ENCODE peak calls at places on chromosomes 5 and 9, in four cellular contexts. G is uterus, Q is body of pancreas, L is right cardiac atrium. F is an unnamed sample. For H3K4me1, the result is how much of the 10 kb centered on the place peaks cover.

GRCh38 chr5:172553167-172553566 is 87.9 kb upstream of the NEURL1B start:
- DNase-seq in Q (no peak), G (no peak), L (no peak), F (no peak)

GRCh38 chr5:123754903-123755302 is 242.9 kb downstream of the CSNK1G3 start:
- DNase-seq in G (no peak), L (no peak), Q (no peak), F (no peak)

GRCh38 chr9:83238871-83239624 is 176.1 kb upstream of the RASEF start:
- DNase-seq in L (peak), Q (no peak), G (no peak), F (no peak)

GRCh38 chr9:133448487-133448972 is 11.2 kb upstream of the CACFD1 start:
- DNase-seq in Q (no peak), G (no peak), L (no peak), F (no peak)

GRCh38 chr5:17415282-17415681 is 82.7 kb upstream of the TAF11L2 start:
- DNase-seq in Q (no peak), L (no peak), G (no peak), F (no peak)

GRCh38 chr9:127086771-127087170 is 35.7 kb downstream of the ANGPTL2 start:
- DNase-seq in G (peak), Q (no peak), L (no peak), F (no peak)

GRCh38 chr5:141969783-141970741 is 1.2 kb downstream of the RNF14 start:
- DNase-seq in L (no peak), G (no peak), Q (no peak), F (no peak)

GRCh38 chr5:95113489-95113888 is 171.4 kb downstream of the MCTP1 start:
- DNase-seq in G (no peak), Q (no peak), L (no peak), F (no peak)

GRCh38 chr9:72012642-72013041 is 47.8 kb downstream of the C9orf57 start:
- DNase-seq in Q (no peak), L (no peak), G (no peak), F (no peak)

GRCh38 chr9:83432104-83432627 is 106.0 kb downstream of the FRMD3 start:
- DNase-seq in G (peak), L (peak), Q (peak), F (no peak)

GRCh38 chr5:76104027-76104426 is 20.8 kb downstream of the SV2C start:
- DNase-seq in Q (peak), L (no peak), G (no peak), F (no peak)

GRCh38 chr5:33857037-33857436 is 34.8 kb downstream of the ADAMTS12 start:
- DNase-seq in L (no peak), Q (no peak), G (no peak), F (no peak)

GRCh38 chr9:353077-353476 is 138.4 kb downstream of the DOCK8 start:
- DNase-seq in Q (peak), G (no peak), L (no peak), F (no peak)

GRCh38 chr9:4983541-4984165 is 1.4 kb upstream of the JAK2 start:
- DNase-seq in L (no peak), Q (no peak), G (no peak), F (no peak)

GRCh38 chr9:26210338-26210851 is 532.2 kb upstream of the TUSC1 start:
- DNase-seq in L (no peak), G (no peak), Q (no peak), F (no peak)

GRCh38 chr9:132987021-132987620 is 8.6 kb downstream of the GFI1B start:
- DNase-seq in G (no peak), Q (no peak), L (no peak), F (no peak)

GRCh38 chr5:33272288-33272687 is 168.5 kb upstream of the TARS1 start:
- DNase-seq in Q (no peak), L (no peak), G (no peak), F (no peak)

GRCh38 chr9:137804908-137805356 is 72.7 kb upstream of the CACNA1B start:
- DNase-seq in Q (no peak), G (no peak), L (no peak), F (no peak)

GRCh38 chr5:19047277-19047676 is 940.7 kb downstream of the CDH18 start:
- DNase-seq in Q (no peak), G (no peak), L (no peak), F (no peak)

GRCh38 chr9:29211003-29211584 is 1637.8 kb upstream of the C9orf72 start:
- DNase-seq in G (no peak), Q (no peak), L (no peak), F (no peak)

GRCh38 chr5:58317009-58317408 is 142.9 kb downstream of the PLK2 start:
- DNase-seq in G (peak), L (no peak), Q (no peak), F (no peak)
- H3K4me1 ChIP-seq in G (under half), L (under half), Q (under half), F (under half)

DNA sequence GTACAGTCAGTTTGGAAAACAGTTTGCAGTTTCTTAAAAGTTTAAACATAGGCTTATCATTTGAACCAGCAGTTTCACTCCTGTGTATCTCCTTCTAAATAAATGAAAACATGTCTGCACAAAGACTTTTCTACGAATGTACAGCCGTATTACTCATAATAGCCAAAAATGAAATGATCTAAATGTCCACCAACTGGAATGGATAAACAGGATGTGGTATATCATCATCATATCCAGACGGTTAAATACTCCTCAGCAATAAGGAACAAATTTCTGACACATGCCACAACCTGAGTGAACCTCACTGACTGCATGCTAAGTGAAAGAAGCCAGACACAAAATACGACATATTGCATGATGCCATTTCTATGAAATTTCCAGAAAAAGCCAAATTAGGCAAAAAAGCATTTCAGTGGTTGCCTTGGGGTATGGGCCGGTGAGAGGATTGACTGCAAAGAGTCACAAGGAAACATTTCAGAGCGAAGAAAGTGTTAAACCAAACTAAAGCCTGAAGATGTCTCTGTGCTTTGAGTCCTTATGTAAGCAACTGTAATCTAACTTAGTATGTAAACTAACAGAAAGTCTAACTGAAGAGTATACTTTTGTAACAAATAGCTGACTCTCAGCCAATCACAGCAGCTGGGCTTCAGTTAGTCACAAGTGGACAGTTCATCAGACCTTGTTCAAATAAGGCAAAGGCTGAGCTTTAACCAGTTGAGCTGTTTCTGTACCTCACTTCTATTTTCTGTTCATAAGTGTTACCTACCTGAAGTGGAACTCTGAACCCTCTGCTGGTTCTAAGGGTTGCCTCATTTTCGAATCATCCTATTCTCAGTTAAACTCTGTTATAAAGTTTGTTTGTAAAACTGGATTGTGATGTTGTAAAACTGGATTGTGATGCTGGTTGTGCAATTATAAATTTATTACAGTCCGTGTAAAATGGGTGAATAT is 65.2 kb downstream of the TRIO start:
- DNase-seq in Q (no peak), G (no peak), L (no peak), F (no peak)
- H3K4me1 ChIP-seq in Q (under half), G (under half), L (under half), F (under half)

GRCh38 chr5:178279723-178280438 is 47.3 kb upstream of the PHYKPL start:
- DNase-seq in L (peak), Q (peak), G (peak), F (peak)
- H3K4me1 ChIP-seq in L (under half), Q (under half), G (under half), F (under half)

DNA sequence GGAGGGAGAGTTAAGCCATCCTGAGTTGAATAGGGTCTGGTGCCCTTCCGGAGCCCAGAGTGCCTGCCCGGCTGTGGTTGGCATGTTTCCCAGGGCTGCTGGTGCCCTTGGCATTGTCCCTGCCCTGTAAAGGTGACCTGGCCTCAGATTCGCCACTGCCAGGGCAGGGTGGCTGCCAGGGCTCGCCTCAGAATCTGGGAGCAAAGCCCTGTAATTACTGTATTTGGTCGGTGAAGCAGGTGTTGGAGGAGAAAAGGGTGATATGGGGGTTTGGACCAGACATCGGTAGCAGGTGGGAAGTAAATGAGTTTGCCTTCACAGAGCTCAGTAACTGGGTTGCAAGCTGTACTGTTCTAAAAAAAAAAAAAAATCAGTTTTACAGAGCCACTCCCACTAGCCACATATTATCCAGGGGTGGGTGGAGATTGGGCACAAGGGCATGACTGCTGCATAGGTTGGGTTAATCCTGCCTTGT is 47.6 kb downstream of the RGS3 start:
- DNase-seq in L (no peak), G (no peak), Q (peak), F (no peak)
- H3K4me1 ChIP-seq in L (under half), G (under half), Q (under half), F (under half)

GRCh38 chr9:109937841-109938453 is 157.9 kb downstream of the PALM2AKAP2 start:
- DNase-seq in G (no peak), L (no peak), Q (no peak), F (peak)
- H3K4me1 ChIP-seq in G (under half), L (under half), Q (under half), F (under half)

F was measured in naive thymus-derived CD4-positive, alpha-beta T cell.